ENCODE peak calls at places on chromosome 6, in eight cellular contexts. One of them, this sample, is unnamed.

GRCh38 chr6:16999486-17000436 is 102.1 kb upstream of the STMND1 start:
- DNase-seq in GM12865: no peak
- DNase-seq in T follicular helper cell: no peak
- DNase-seq in uterus: no peak
- DNase-seq in right atrium auricular region: no peak
- DNase-seq in WTC11: no peak
- DNase-seq in iPS-NIHi11: no peak
- DNase-seq in GM19239: no peak
- DNase-seq in this sample: no peak

GRCh38 chr6:135230702-135231468 is 49.8 kb downstream of the MYB start:
- DNase-seq in GM12865: no peak
- DNase-seq in T follicular helper cell: no peak
- DNase-seq in uterus: no peak
- DNase-seq in right atrium auricular region: no peak
- DNase-seq in WTC11: no peak
- DNase-seq in iPS-NIHi11: no peak
- DNase-seq in GM19239: no peak
- DNase-seq in this sample: no peak

GRCh38 chr6:83505376-83505775 is 7.0 kb upstream of the PRSS35 start:
- DNase-seq in GM12865: no peak
- DNase-seq in T follicular helper cell: no peak
- DNase-seq in uterus: no peak
- DNase-seq in right atrium auricular region: no peak
- DNase-seq in WTC11: no peak
- DNase-seq in iPS-NIHi11: no peak
- DNase-seq in GM19239: no peak
- DNase-seq in this sample: no peak

GRCh38 chr6:96116674-96117073 is 100.9 kb downstream of the FUT9 start:
- DNase-seq in GM12865: peak; percentile 17
- DNase-seq in T follicular helper cell: no peak
- DNase-seq in uterus: no peak
- DNase-seq in right atrium auricular region: no peak
- DNase-seq in WTC11: no peak
- DNase-seq in iPS-NIHi11: peak; percentile 14
- DNase-seq in GM19239: no peak
- DNase-seq in this sample: peak; percentile 51

GRCh38 chr6:88780714-88781389 is 182.6 kb downstream of the RNGTT start:
- DNase-seq in GM12865: peak; percentile 84
- DNase-seq in T follicular helper cell: peak; percentile 7
- DNase-seq in uterus: peak; percentile 27
- DNase-seq in right atrium auricular region: no peak
- DNase-seq in WTC11: peak; percentile 29
- DNase-seq in iPS-NIHi11: peak; percentile 48
- DNase-seq in GM19239: no peak
- DNase-seq in this sample: peak; percentile 83

GRCh38 chr6:121505284-121505683 is 69.8 kb downstream of the GJA1 start:
- DNase-seq in GM12865: no peak
- DNase-seq in T follicular helper cell: no peak
- DNase-seq in uterus: no peak
- DNase-seq in right atrium auricular region: no peak
- DNase-seq in WTC11: no peak
- DNase-seq in iPS-NIHi11: no peak
- DNase-seq in GM19239: no peak
- DNase-seq in this sample: no peak

GRCh38 chr6:148972481-148972880 is 225.7 kb downstream of the UST start:
- DNase-seq in GM12865: peak; percentile 8
- DNase-seq in T follicular helper cell: peak; percentile 25
- DNase-seq in uterus: no peak
- DNase-seq in right atrium auricular region: no peak
- DNase-seq in WTC11: peak; percentile 95
- DNase-seq in iPS-NIHi11: peak; percentile 88
- DNase-seq in GM19239: no peak
- DNase-seq in this sample: peak; percentile 97

GRCh38 chr6:17845598-17845997 is 138.9 kb upstream of the NUP153 start:
- DNase-seq in GM12865: no peak
- DNase-seq in T follicular helper cell: no peak
- DNase-seq in uterus: peak; percentile 38
- DNase-seq in right atrium auricular region: no peak
- DNase-seq in WTC11: no peak
- DNase-seq in iPS-NIHi11: no peak
- DNase-seq in GM19239: no peak
- DNase-seq in this sample: peak; percentile 7

GRCh38 chr6:9745966-9746365 is 668.9 kb downstream of the TFAP2A start:
- DNase-seq in GM12865: no peak
- DNase-seq in T follicular helper cell: no peak
- DNase-seq in uterus: no peak
- DNase-seq in right atrium auricular region: no peak
- DNase-seq in WTC11: no peak
- DNase-seq in iPS-NIHi11: no peak
- DNase-seq in GM19239: no peak
- DNase-seq in this sample: no peak

GRCh38 chr6:138035070-138035469 is 72.1 kb downstream of the PERP start:
- DNase-seq in GM12865: no peak
- DNase-seq in T follicular helper cell: no peak
- DNase-seq in uterus: no peak
- DNase-seq in right atrium auricular region: no peak
- DNase-seq in WTC11: no peak
- DNase-seq in iPS-NIHi11: no peak
- DNase-seq in GM19239: no peak
- DNase-seq in this sample: no peak

GRCh38 chr6:20642441-20642840 is 108.2 kb downstream of the CDKAL1 start:
- DNase-seq in GM12865: no peak
- DNase-seq in T follicular helper cell: no peak
- DNase-seq in uterus: no peak
- DNase-seq in right atrium auricular region: no peak
- DNase-seq in WTC11: no peak
- DNase-seq in iPS-NIHi11: no peak
- DNase-seq in GM19239: no peak
- DNase-seq in this sample: no peak

GRCh38 chr6:6856538-6857523 is 250.9 kb upstream of the RREB1 start:
- DNase-seq in GM12865: peak; percentile 84
- DNase-seq in T follicular helper cell: no peak
- DNase-seq in uterus: peak; percentile 21
- DNase-seq in right atrium auricular region: peak; percentile 70
- DNase-seq in WTC11: peak; percentile 38
- DNase-seq in iPS-NIHi11: peak; percentile 52
- DNase-seq in GM19239: peak; percentile 45
- DNase-seq in this sample: peak; percentile 78